ENCODE peak calls at places on chromosomes 16 and 17, in four cellular contexts. L is sigmoid colon, W is body of pancreas, T is kidney. R is an unnamed sample. For H3K4me1, the result is how much of the 10 kb centered on the place peaks cover.

GRCh38 chr17:46180895-46181279 is 12.3 kb downstream of the KANSL1 start:
- DNase-seq in L (no peak), T (no peak), W (no peak), R (no peak)

GRCh38 chr17:57257911-57258885 is 1.9 kb downstream of the MSI2 start:
- DNase-seq in L (no peak), T (no peak), W (no peak), R (no peak)

GRCh38 chr17:42804918-42805367 is 6.3 kb downstream of the CNTD1 start:
- DNase-seq in L (no peak), W (peak), T (no peak), R (no peak)

GRCh38 chr16:48605518-48606110 is 4.4 kb downstream of the N4BP1 start:
- DNase-seq in W (no peak), T (no peak), L (no peak), R (no peak)

GRCh38 chr17:19487009-19487600 is 46.5 kb upstream of the SLC47A1 start:
- DNase-seq in W (no peak), L (peak), T (peak), R (no peak)

GRCh38 chr16:81595676-81596292 is 151.2 kb downstream of the CMIP start:
- DNase-seq in L (no peak), T (no peak), W (no peak), R (no peak)

GRCh38 chr16:15993946-15994665 is 44.7 kb downstream of the ABCC1 start:
- DNase-seq in T (no peak), L (no peak), W (no peak), R (no peak)

GRCh38 chr17:58263773-58264172 is 17.0 kb downstream of the MPO start:
- DNase-seq in T (no peak), L (no peak), W (peak), R (no peak)

GRCh38 chr16:10171225-10171624 is 11.0 kb downstream of the GRIN2A start:
- DNase-seq in T (no peak), W (no peak), L (no peak), R (no peak)

GRCh38 chr17:38663125-38663751 is 11.5 kb downstream of the EPOP start:
- DNase-seq in T (peak), L (peak), W (peak), R (peak)

GRCh38 chr17:37261286-37261685 is 114.5 kb upstream of the C17orf78 start:
- DNase-seq in T (no peak), L (no peak), W (no peak), R (no peak)

GRCh38 chr16:15057755-15058417 is 2.0 kb upstream of the NTAN1 start:
- DNase-seq in T (no peak), W (no peak), L (no peak), R (no peak)

GRCh38 chr17:2244545-2245525 is 58.8 kb downstream of the SMG6 start:
- DNase-seq in T (peak), W (peak), L (peak), R (peak)

GRCh38 chr17:2240541-2240940 is 63.0 kb downstream of the SMG6 start:
- DNase-seq in L (no peak), W (no peak), T (no peak), R (no peak)

GRCh38 chr17:2241823-2242222 is 61.8 kb downstream of the SMG6 start:
- DNase-seq in W (no peak), L (no peak), T (no peak), R (no peak)

GRCh38 chr17:2247005-2247404 is 56.6 kb downstream of the SMG6 start:
- DNase-seq in T (no peak), L (no peak), W (no peak), R (no peak)

DNA sequence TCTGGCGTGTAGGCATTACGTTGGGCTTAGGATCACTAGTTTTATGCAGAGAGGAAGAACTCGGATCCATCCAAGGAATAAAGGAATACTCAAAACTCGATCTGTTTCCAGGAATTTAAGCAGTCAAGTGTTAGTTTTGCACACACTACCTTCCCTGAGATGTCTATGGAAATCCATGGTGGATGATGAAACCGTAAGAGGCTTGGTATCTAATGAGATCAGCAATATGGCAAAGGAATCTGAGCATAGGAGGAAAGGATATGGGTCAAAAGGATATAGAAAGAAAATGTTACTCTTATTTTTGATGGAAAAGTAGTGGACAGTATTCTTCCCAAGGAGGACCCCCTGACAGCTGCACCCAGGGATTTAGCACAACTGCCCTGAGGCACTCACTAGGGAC is 59.6 kb downstream of the SMG6 start:
- DNase-seq in L (no peak), W (no peak), T (no peak), R (no peak)
- H3K27ac ChIP-seq in L (peak), W (no peak), T (no peak), R (no peak)

GRCh38 chr16:50690177-50690576 is 3.2 kb upstream of the NOD2 start:
- DNase-seq in W (no peak), L (no peak), T (no peak), R (no peak)

GRCh38 chr16:50692644-50692998 is 785 bp upstream of the NOD2 start:
- DNase-seq in L (no peak), W (no peak), T (no peak), R (no peak)

GRCh38 chr16:50688083-50688482 is 5.3 kb upstream of the NOD2 start:
- DNase-seq in W (no peak), T (peak), L (no peak), R (no peak)

GRCh38 chr16:50685456-50686058 is 4.4 kb upstream of the SNX20 start:
- DNase-seq in T (no peak), L (no peak), W (no peak), R (no peak)

DNA sequence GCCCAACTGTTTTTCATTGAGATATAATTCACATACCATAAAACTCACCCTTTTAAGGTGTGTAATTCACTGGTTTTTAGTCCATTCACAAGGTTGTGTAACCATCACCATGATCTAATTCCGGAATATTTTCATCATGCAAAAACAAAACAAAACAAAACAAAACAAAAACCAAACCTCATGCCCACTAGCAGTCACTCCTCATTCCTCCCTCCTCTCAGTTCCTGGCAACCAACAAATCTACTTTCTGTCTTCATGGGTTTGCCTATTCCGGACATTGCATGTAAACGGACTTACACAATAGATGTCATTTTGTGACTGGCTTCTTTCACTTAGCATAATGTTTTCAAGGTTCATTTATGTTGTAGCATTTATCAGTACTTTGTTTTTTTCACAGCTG is 4.5 kb upstream of the NOD2 start:
- DNase-seq in T (no peak), L (no peak), W (no peak), R (no peak)
- TF ChIP-seq CTCF in T (no peak), L (no peak), W (no peak), R (no peak)

GRCh38 chr16:646679-647172 is 2.4 kb upstream of the WDR90 start:
- DNase-seq in T (no peak), L (no peak), W (no peak), R (no peak)
- H3K4me1 ChIP-seq in T (under half), L (half or more), W (half or more), R (half or more)

DNA sequence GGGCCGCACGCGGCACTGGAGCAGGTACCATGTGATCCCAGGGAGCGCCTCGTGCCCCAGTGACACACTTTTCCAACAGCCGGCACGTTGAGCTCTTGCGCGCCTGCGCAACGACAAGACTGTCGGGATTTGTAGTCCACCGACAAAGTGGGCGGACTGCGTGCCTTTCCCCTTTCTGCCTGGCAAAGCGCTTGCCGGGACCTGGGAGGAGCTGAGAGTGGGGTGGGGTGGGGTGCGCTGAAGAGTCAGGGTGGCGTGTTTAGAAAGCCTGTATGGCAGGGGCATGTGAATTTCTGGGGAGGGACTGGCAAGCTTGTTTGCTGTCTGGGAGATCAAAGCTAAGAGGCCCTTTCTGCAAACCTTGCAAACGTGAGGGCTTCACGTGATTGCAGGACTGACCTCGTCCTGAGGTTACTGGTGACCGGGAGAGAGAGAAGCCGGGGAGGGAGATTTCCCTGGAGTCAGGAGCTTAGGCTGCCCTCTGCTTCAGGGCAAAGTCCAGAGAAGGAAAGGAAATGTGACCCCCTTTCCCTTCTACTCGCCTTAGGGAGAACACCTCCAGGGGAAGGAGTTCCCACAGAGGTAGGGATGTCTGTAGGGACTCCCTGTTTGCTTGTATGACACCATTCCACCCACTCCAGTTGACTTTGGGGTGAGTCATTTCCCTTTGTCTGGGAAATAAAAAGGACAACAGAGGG is 429 bp upstream of the NR1D1 start:
- DNase-seq in L (peak), W (peak), T (peak), R (peak)
- H3K27ac ChIP-seq in L (peak), W (peak), T (peak), R (peak)

GRCh38 chr17:69357701-69358100 is 30.8 kb upstream of the ABCA5 start:
- DNase-seq in T (no peak), W (no peak), L (no peak), R (no peak)
- TF ChIP-seq CTCF in T (no peak), W (no peak), L (no peak), R (no peak)

R was measured in adrenal gland.